ENCODE peak calls at places on chromosomes 5 and 9, in nine cellular contexts. N, Q, I, G, D, A, V, Y and E are unnamed samples.

GRCh38 chr5:125375143-125375542 is 628.7 kb upstream of the ZNF608 start:
- DNase-seq in N (no peak), Q (no peak), I (no peak), G (no peak), D (no peak), A (no peak), V (no peak), Y (no peak), E (no peak)

GRCh38 chr9:121059998-121060636 is 10.0 kb upstream of the C5 start:
- DNase-seq in N (peak), Q (peak), I (peak), G (no peak), D (peak), A (peak), V (peak), Y (no peak), E (peak)

GRCh38 chr5:103031607-103032006 is 88.3 kb downstream of the GIN1 start:
- DNase-seq in N (no peak), Q (no peak), I (no peak), G (no peak), D (no peak), A (no peak), V (no peak), Y (no peak), E (no peak)

GRCh38 chr5:133114166-133114932 is 62.5 kb downstream of the HSPA4 start:
- DNase-seq in N (no peak), Q (no peak), I (no peak), G (no peak), D (no peak), A (no peak), V (no peak), Y (no peak), E (no peak)

GRCh38 chr9:95477885-95478790 is 38.6 kb downstream of the PTCH1 start:
- DNase-seq in N (no peak), Q (no peak), I (no peak), G (no peak), D (no peak), A (no peak), V (no peak), Y (no peak), E (no peak)

GRCh38 chr9:91773166-91773565 is 176.9 kb downstream of the ROR2 start:
- DNase-seq in N (no peak), Q (no peak), I (no peak), G (no peak), D (no peak), A (no peak), V (no peak), Y (no peak), E (no peak)

GRCh38 chr5:14467886-14468285 is 113.7 kb upstream of the OTULINL start:
- DNase-seq in N (no peak), Q (no peak), I (no peak), G (no peak), D (peak), A (no peak), V (no peak), Y (no peak), E (no peak)

GRCh38 chr9:14031015-14031414 is 282.9 kb downstream of the NFIB start:
- DNase-seq in N (no peak), Q (no peak), I (peak), G (no peak), D (peak), A (no peak), V (no peak), Y (peak), E (no peak)

GRCh38 chr5:71533614-71534013 is 53.5 kb upstream of the MCCC2 start:
- DNase-seq in N (no peak), Q (peak), I (no peak), G (no peak), D (peak), A (no peak), V (no peak), Y (no peak), E (peak)

GRCh38 chr9:99833735-99834134 is 12.1 kb downstream of the NR4A3 start:
- DNase-seq in N (no peak), Q (no peak), I (no peak), G (no peak), D (no peak), A (no peak), V (no peak), Y (no peak), E (no peak)

GRCh38 chr9:134441227-134442086 is 115.2 kb downstream of the RXRA start:
- DNase-seq in N (no peak), Q (no peak), I (no peak), G (no peak), D (no peak), A (no peak), V (no peak), Y (no peak), E (no peak)

GRCh38 chr9:93830606-93831005 is 124.5 kb downstream of the BARX1 start:
- DNase-seq in N (no peak), Q (no peak), I (no peak), G (no peak), D (no peak), A (no peak), V (no peak), Y (no peak), E (no peak)

GRCh38 chr5:90161399-90161798 is 248.2 kb downstream of the CETN3 start:
- DNase-seq in N (no peak), Q (peak), I (peak), G (peak), D (peak), A (peak), V (peak), Y (peak), E (no peak)

GRCh38 chr9:6993531-6993930 is 235.8 kb downstream of the KDM4C start:
- DNase-seq in N (no peak), Q (no peak), I (peak), G (no peak), D (no peak), A (no peak), V (no peak), Y (no peak), E (no peak)

DNA sequence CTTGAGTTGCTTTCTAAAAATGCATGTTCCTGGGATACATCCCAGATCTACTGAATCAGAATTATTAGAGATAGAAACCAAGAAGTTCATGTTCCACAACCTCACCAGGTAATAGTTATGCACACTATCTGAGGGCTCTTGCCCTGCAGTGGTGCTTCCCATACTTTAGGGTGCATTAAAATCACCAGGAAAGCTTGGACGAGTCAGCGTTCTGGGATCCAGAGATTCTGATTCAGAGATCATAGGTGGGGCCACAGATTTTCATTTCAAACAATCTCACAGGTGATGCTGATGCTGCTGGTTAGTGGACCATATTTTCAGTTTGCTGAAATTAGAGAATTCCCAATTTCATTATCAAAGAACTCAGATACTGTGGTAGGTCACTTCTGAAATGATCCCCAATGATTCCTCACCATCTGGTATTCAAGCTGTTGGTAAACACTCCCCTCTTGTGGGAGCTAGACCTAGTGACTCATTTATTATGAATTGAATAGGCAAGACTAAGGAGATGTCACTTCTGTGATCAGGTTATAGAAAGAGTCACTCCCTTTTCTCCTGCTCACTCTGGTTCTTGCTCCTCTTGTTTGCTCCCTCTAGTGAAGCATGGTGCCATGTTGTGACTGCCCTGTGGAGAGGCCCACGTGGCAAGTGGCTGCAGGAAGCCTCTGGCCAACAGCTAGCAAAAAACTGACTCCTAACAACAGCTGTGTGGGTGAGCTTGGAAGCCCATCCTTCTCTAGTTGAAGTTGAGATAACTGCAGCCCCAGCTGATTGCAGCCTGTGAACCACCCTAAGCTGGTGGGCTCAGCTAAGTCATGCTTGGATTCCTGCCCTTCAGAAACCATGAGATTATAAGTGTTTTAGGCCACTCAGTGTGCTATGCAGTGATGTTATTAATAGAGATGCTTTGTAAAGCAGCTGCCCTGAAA is 59.8 kb downstream of the SH3TC2 start:
- DNase-seq in N (no peak), Q (no peak), I (no peak), G (no peak), D (peak), A (no peak), V (no peak), Y (no peak), E (peak)
- TF ChIP-seq CTCF in N (no peak), Q (peak), I (no peak), G (no peak), D (peak), A (no peak), V (no peak), Y (peak), E (peak)

DNA sequence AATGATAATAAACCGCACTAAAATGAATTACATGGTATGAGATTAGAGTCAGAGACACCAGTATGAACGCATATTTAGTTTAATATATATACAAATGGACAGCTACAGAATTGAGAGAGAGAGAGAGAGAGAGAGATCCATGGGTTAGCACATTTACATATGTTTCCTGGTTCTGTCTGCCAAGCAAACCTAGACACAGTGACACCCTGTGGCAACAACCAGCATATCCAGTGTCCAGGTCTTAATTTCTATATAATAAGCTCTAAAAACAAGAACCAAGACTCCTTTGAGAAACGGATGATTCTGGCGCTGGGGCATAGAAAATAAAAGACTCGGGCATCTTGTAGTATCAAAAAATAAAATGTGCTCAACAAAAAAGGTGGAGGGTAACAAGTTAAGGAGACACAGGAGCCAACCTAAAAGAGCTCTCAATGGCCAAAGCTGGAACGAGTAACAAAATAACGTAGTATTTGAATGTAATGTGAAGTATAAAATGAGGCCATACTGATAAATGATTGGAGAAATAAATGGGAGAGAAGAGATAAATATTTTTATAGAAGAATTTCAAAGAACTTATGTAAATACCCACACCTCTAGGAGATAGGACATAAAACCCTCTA is 84.5 kb downstream of the RFX3 start:
- DNase-seq in N (peak), Q (peak), I (peak), G (no peak), D (peak), A (peak), V (peak), Y (no peak), E (peak)
- TF ChIP-seq CTCF in N (peak), Q (peak), I (peak), G (peak), D (peak), A (peak), V (peak), Y (peak), E (peak)

GRCh38 chr9:130459151-130459550 is 14.4 kb downstream of the ASS1 start:
- DNase-seq in N (no peak), Q (no peak), I (no peak), G (no peak), D (no peak), A (no peak), V (no peak), Y (no peak), E (no peak)
- TF ChIP-seq CTCF in N (no peak), Q (no peak), I (no peak), G (no peak), D (no peak), A (no peak), V (no peak), Y (no peak), E (no peak)

DNA sequence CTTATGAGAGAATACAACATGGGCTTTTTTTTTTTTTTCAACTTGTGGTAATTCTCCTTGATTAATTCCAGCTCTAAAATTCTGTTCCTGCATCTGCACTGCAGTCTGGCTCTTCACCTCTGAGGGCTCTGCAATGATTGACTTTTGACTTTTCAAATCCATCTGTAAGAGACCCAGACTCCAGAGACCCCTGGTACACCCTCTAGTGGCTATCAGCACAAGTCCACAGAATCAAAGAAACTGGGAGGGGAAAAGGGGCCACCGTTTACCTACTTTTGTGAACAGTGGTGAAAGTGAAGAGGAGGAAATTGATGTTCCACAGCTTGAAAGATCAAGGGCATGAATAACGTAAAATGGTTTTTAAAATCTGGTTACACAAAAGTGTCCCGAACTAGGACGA is 151.6 kb downstream of the SLIT3 start:
- DNase-seq in N (no peak), Q (no peak), I (no peak), G (no peak), D (no peak), A (no peak), V (no peak), Y (no peak), E (no peak)
- TF ChIP-seq CTCF in N (no peak), Q (peak), I (peak), G (no peak), D (peak), A (no peak), V (no peak), Y (no peak), E (peak)

GRCh38 chr9:109439378-109440116 is 58.6 kb downstream of the PTPN3 start:
- DNase-seq in N (no peak), Q (no peak), I (no peak), G (no peak), D (no peak), A (no peak), V (no peak), Y (no peak), E (no peak)

GRCh38 chr9:109440797-109441287 is 57.3 kb downstream of the PTPN3 start:
- DNase-seq in N (peak), Q (peak), I (peak), G (no peak), D (peak), A (peak), V (peak), Y (no peak), E (peak)

GRCh38 chr9:109440117-109440515 is 58.0 kb downstream of the PTPN3 start:
- DNase-seq in N (no peak), Q (no peak), I (no peak), G (no peak), D (no peak), A (no peak), V (peak), Y (no peak), E (no peak)

GRCh38 chr9:109442716-109443115 is 55.4 kb downstream of the PTPN3 start:
- DNase-seq in N (no peak), Q (no peak), I (no peak), G (no peak), D (no peak), A (no peak), V (no peak), Y (no peak), E (no peak)

DNA sequence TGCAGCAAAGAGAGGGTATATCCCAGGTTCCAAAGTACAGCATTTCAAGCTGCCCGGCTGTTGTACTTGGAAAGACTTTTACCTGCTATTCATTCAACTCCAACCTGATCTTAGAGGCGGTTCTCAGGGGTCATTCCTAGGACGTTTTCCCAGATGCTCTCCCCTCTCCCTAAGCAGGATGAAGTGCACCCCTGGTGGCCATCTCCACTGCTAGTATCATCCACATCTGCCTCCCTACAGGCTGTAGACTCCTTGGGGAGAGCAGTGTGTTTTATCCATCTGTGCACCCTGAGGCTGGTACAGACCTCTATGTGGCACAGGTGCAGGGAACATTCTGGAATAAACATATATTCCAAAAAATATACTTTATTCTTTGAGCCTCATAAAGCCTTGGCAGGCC is 56.8 kb downstream of the PTPN3 start:
- DNase-seq in N (no peak), Q (no peak), I (no peak), G (no peak), D (no peak), A (no peak), V (no peak), Y (no peak), E (no peak)
- TF ChIP-seq CTCF in N (no peak), Q (no peak), I (no peak), G (no peak), D (no peak), A (no peak), V (no peak), Y (no peak), E (no peak)

GRCh38 chr5:127029513-127030258 is 672 bp downstream of the MARCHF3 start:
- DNase-seq in N (peak), Q (peak), I (peak), G (peak), D (peak), A (peak), V (peak), Y (peak), E (peak)
- TF ChIP-seq CTCF in N (peak), Q (peak), I (peak), G (peak), D (peak), A (peak), V (peak), Y (peak), E (peak)

DNA sequence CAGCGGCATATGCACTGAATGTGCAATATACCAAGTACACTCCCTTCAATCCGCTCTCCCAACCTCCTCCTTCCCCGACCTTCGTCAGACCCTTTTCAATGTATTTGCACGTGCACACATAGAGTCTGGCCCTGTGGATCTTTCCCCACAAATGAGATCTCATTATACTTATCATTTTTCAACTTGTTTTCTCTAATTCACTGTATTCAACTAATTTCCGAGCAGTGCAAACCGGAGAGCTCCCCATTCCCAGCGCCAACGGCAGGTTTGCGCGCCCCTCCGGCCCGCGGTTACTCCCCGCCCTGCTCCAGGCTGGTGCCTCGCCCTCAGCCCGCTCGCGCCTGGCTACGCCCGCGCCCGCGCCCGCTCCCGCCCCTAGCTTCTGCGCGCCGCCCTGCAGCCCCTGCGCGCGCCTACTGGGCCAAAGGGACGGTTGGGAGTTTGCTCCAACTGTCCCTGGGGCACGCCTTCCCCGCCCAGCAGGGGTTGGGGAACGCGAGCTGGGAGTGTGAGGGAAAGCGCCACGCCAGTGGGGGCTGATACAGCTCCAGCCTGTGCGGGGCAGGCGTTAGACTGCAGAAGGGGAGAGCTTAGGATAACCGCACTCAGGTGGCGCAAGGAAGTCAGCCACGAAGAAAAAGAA is 3.3 kb upstream of the CDC20B start:
- DNase-seq in N (peak), Q (no peak), I (peak), G (peak), D (no peak), A (peak), V (no peak), Y (peak), E (no peak)
- TF ChIP-seq CTCF in N (peak), Q (no peak), I (peak), G (peak), D (no peak), A (peak), V (no peak), Y (peak), E (peak)